ENCODE peak calls at places on chromosomes 3 and 15, in ten cellular contexts. M is fibroblast of mammary gland, B is left colon, I is LoVo, P is Kasumi-1, N is NCI-H1694 treated with DMSO at 0.1 percent for 48 hours, R is SHP77, J is Calu3, W is fibroblast of the aortic adventitia, Z is smooth muscle cell of the brain vasculature. S is an unnamed sample.

GRCh38 chr15:72222433-72222832 is 8.6 kb downstream of the PKM start:
- DNase-seq in J (peak; percentile 68), W (no peak), R (no peak), I (peak; percentile 39), Z (no peak), M (peak; percentile 37), N (no peak), B (peak; percentile 47), P (no peak), S (peak; percentile 80)

GRCh38 chr3:69776926-69777581 is 37.8 kb downstream of the MITF start:
- DNase-seq in N (no peak), J (no peak), B (no peak), W (no peak), R (no peak), P (peak; percentile 9), M (no peak), Z (no peak), I (no peak), S (no peak)

GRCh38 chr3:154730221-154730620 is 300.2 kb upstream of the GPR149 start:
- DNase-seq in I (no peak), R (no peak), W (peak; percentile 9), J (no peak), Z (no peak), N (peak; percentile 76), B (no peak), M (peak; percentile 7), P (no peak), S (no peak)

GRCh38 chr3:21942328-21942727 is 191.3 kb upstream of the ZNF385D start:
- DNase-seq in I (no peak), N (peak; percentile 16), M (peak; percentile 85), R (peak; percentile 96), B (no peak), W (peak; percentile 38), P (no peak), J (no peak), Z (peak; percentile 35), S (peak; percentile 19)

GRCh38 chr15:27826411-27826810 is 272.7 kb downstream of the OCA2 start:
- DNase-seq in B (no peak), I (no peak), Z (peak; percentile 36), J (no peak), P (no peak), R (no peak), M (peak; percentile 53), N (no peak), W (no peak), S (no peak)

GRCh38 chr15:45603881-45604280 is 16.7 kb downstream of the BLOC1S6 start:
- DNase-seq in J (no peak), Z (no peak), I (no peak), P (no peak), R (no peak), N (no peak), W (no peak), B (no peak), M (no peak), S (no peak)

GRCh38 chr15:69149163-69149562 is 11.3 kb upstream of the GLCE start:
- DNase-seq in I (no peak), N (no peak), W (no peak), M (no peak), P (no peak), B (no peak), Z (no peak), R (no peak), J (no peak), S (no peak)

GRCh38 chr3:98966862-98967554 is 65.5 kb upstream of the DCBLD2 start:
- DNase-seq in R (no peak), I (peak; percentile 20), M (peak; percentile 73), W (no peak), B (no peak), P (no peak), N (peak; percentile 7), J (peak; percentile 21), Z (no peak), S (peak; percentile 93)

GRCh38 chr3:140898340-140899180 is 43.1 kb upstream of the SLC25A36 start:
- DNase-seq in B (no peak), I (peak; percentile 44), N (peak; percentile 66), R (peak; percentile 52), J (peak; percentile 70), Z (peak; percentile 71), M (peak; percentile 90), P (peak; percentile 86), W (peak; percentile 88), S (peak; percentile 71)

GRCh38 chr3:54954516-54954915 is 26.7 kb upstream of the LRTM1 start:
- DNase-seq in R (no peak), Z (no peak), W (no peak), N (no peak), P (no peak), I (no peak), J (no peak), M (no peak), B (no peak), S (no peak)

GRCh38 chr3:141647562-141647915 is 90.6 kb upstream of the RNF7 start:
- DNase-seq in W (no peak), N (no peak), M (no peak), Z (no peak), R (no peak), P (no peak), I (no peak), B (no peak), J (no peak), S (no peak)

GRCh38 chr3:87541711-87542110 is 265.3 kb upstream of the POU1F1 start:
- DNase-seq in M (no peak), I (no peak), Z (no peak), J (no peak), N (no peak), W (no peak), P (no peak), R (no peak), B (no peak), S (no peak)

GRCh38 chr3:178112134-178112533 is 424.1 kb upstream of the KCNMB2 start:
- DNase-seq in P (peak; percentile 13), I (no peak), B (no peak), W (no peak), R (no peak), J (no peak), M (no peak), N (no peak), Z (no peak), S (peak; percentile 11)

GRCh38 chr3:178845446-178846118 is 226.0 kb downstream of the ZMAT3 start:
- DNase-seq in P (no peak), B (no peak), N (no peak), R (peak; percentile 23), W (no peak), Z (peak; percentile 4), J (no peak), M (no peak), I (no peak), S (peak; percentile 12)